ENCODE peak calls at places on chromosomes 12 and 14, in seven cellular contexts. One of them, this sample, is unnamed.

GRCh38 chr12:100741084-100741711 is 53.4 kb upstream of the ANO4 start:
- DNase-seq in HepG2: peak; percentile 10
- DNase-seq in K562: peak; percentile 33
- DNase-seq in HCT116: peak; percentile 6
- DNase-seq in H1: no peak
- DNase-seq in SK-N-SH: peak; percentile 37
- DNase-seq in GM12878: no peak
- DNase-seq in this sample: no peak

GRCh38 chr12:28512876-28513275 is 322.6 kb downstream of the CCDC91 start:
- DNase-seq in HepG2: no peak
- DNase-seq in K562: no peak
- DNase-seq in HCT116: no peak
- DNase-seq in H1: no peak
- DNase-seq in SK-N-SH: no peak
- DNase-seq in GM12878: no peak
- DNase-seq in this sample: no peak

GRCh38 chr12:106386836-106387555 is 29.4 kb downstream of the POLR3B start:
- DNase-seq in HepG2: no peak
- DNase-seq in K562: no peak
- DNase-seq in HCT116: no peak
- DNase-seq in H1: no peak
- DNase-seq in SK-N-SH: no peak
- DNase-seq in GM12878: no peak
- DNase-seq in this sample: no peak

GRCh38 chr12:51087818-51088217 is 4.4 kb upstream of the CSRNP2 start:
- DNase-seq in HepG2: no peak
- DNase-seq in K562: no peak
- DNase-seq in HCT116: no peak
- DNase-seq in H1: no peak
- DNase-seq in SK-N-SH: no peak
- DNase-seq in GM12878: peak; percentile 40
- DNase-seq in this sample: no peak

GRCh38 chr12:58453306-58453705 is 467.0 kb downstream of the LRIG3 start:
- DNase-seq in HepG2: no peak
- DNase-seq in K562: no peak
- DNase-seq in HCT116: no peak
- DNase-seq in H1: no peak
- DNase-seq in SK-N-SH: no peak
- DNase-seq in GM12878: no peak
- DNase-seq in this sample: no peak

GRCh38 chr14:68047910-68048309 is 228.3 kb downstream of the RAD51B start:
- DNase-seq in HepG2: no peak
- DNase-seq in K562: no peak
- DNase-seq in HCT116: no peak
- DNase-seq in H1: no peak
- DNase-seq in SK-N-SH: no peak
- DNase-seq in GM12878: no peak
- DNase-seq in this sample: no peak

GRCh38 chr12:6949063-6949594 is 2.0 kb upstream of the PTPN6 start:
- DNase-seq in HepG2: no peak
- DNase-seq in K562: no peak
- DNase-seq in HCT116: no peak
- DNase-seq in H1: no peak
- DNase-seq in SK-N-SH: peak; percentile 55
- DNase-seq in GM12878: no peak
- DNase-seq in this sample: no peak

GRCh38 chr14:89359477-89360222 is 57.4 kb downstream of the FOXN3 start:
- DNase-seq in HepG2: no peak
- DNase-seq in K562: no peak
- DNase-seq in HCT116: no peak
- DNase-seq in H1: no peak
- DNase-seq in SK-N-SH: no peak
- DNase-seq in GM12878: no peak
- DNase-seq in this sample: no peak

GRCh38 chr14:104286086-104286485 is 147.7 kb downstream of the KIF26A start:
- DNase-seq in HepG2: no peak
- DNase-seq in K562: no peak
- DNase-seq in HCT116: no peak
- DNase-seq in H1: no peak
- DNase-seq in SK-N-SH: no peak
- DNase-seq in GM12878: no peak
- DNase-seq in this sample: no peak

GRCh38 chr12:95790912-95791849 is 617 bp upstream of the NTN4 start:
- DNase-seq in HepG2: no peak
- DNase-seq in K562: no peak
- DNase-seq in HCT116: no peak
- DNase-seq in H1: no peak
- DNase-seq in SK-N-SH: no peak
- DNase-seq in GM12878: no peak
- DNase-seq in this sample: no peak

GRCh38 chr12:1614360-1614759 is 14.7 kb upstream of the WNT5B start:
- DNase-seq in HepG2: no peak
- DNase-seq in K562: peak; percentile 60
- DNase-seq in HCT116: no peak
- DNase-seq in H1: no peak
- DNase-seq in SK-N-SH: no peak
- DNase-seq in GM12878: no peak
- DNase-seq in this sample: no peak

GRCh38 chr14:76812093-76812421 is 625 bp downstream of the ANGEL1 start:
- DNase-seq in HepG2: no peak
- DNase-seq in K562: peak; percentile 17
- DNase-seq in HCT116: no peak
- DNase-seq in H1: no peak
- DNase-seq in SK-N-SH: no peak
- DNase-seq in GM12878: no peak
- DNase-seq in this sample: no peak

GRCh38 chr12:80186727-80187217 is 87.4 kb downstream of the OTOGL start:
- DNase-seq in HepG2: peak; percentile 82
- DNase-seq in K562: peak; percentile 47
- DNase-seq in HCT116: peak; percentile 85
- DNase-seq in H1: no peak
- DNase-seq in SK-N-SH: peak; percentile 30
- DNase-seq in GM12878: peak; percentile 26
- DNase-seq in this sample: peak; percentile 59

GRCh38 chr12:88194868-88195267 is 52.8 kb downstream of the TMTC3 start:
- DNase-seq in HepG2: no peak
- DNase-seq in K562: no peak
- DNase-seq in HCT116: no peak
- DNase-seq in H1: no peak
- DNase-seq in SK-N-SH: no peak
- DNase-seq in GM12878: no peak
- DNase-seq in this sample: no peak

GRCh38 chr12:51926064-51926632 is 18.8 kb downstream of the ACVRL1 start:
- DNase-seq in HepG2: no peak
- DNase-seq in K562: peak; percentile 79
- DNase-seq in HCT116: no peak
- DNase-seq in H1: no peak
- DNase-seq in SK-N-SH: no peak
- DNase-seq in GM12878: no peak
- DNase-seq in this sample: no peak

GRCh38 chr12:132057691-132058090 is 86.4 kb downstream of the DDX51 start:
- DNase-seq in HepG2: no peak
- DNase-seq in K562: no peak
- DNase-seq in HCT116: no peak
- DNase-seq in H1: no peak
- DNase-seq in SK-N-SH: no peak
- DNase-seq in GM12878: no peak
- DNase-seq in this sample: no peak

GRCh38 chr12:107581616-107582015 is 104.0 kb upstream of the PWP1 start:
- DNase-seq in HepG2: no peak
- DNase-seq in K562: no peak
- DNase-seq in HCT116: no peak
- DNase-seq in H1: no peak
- DNase-seq in SK-N-SH: no peak
- DNase-seq in GM12878: no peak
- DNase-seq in this sample: no peak

GRCh38 chr12:614727-615060 is 48.6 kb downstream of the NINJ2 start:
- DNase-seq in HepG2: no peak
- DNase-seq in K562: no peak
- DNase-seq in HCT116: no peak
- DNase-seq in H1: no peak
- DNase-seq in SK-N-SH: no peak
- DNase-seq in GM12878: no peak
- DNase-seq in this sample: no peak

DNA sequence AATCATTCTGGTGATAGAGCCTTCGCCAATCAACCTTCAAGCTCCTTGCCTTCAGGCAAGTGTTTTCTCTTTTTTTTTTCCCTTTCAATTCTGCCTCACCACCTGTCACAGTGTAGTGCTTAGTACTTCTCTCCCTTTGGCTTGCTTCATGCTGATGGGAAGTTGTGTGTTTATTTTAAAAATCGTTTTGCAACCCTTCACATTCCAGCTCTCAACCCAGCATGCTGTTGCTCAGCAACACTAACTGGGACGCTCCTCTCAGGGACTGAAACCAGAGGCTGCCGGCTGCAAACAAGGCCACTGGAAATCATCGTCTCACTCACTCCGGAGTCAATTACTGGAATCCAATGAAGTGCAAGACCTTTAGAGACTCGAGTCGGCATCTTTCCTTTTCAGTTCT is 342.7 kb downstream of the PRKD1 start:
- DNase-seq in HepG2: peak; percentile 32
- DNase-seq in K562: no peak
- DNase-seq in HCT116: no peak
- DNase-seq in H1: no peak
- DNase-seq in SK-N-SH: no peak
- DNase-seq in GM12878: no peak
- DNase-seq in this sample: no peak
- TF ChIP-seq SIN3A in HepG2: no peak
- TF ChIP-seq SIN3A in K562: no peak
- TF ChIP-seq SIN3A in HCT116: no peak
- TF ChIP-seq SIN3A in H1: no peak
- TF ChIP-seq SIN3A in SK-N-SH: no peak
- TF ChIP-seq SIN3A in GM12878: no peak
- TF ChIP-seq SIN3A in this sample: no peak

GRCh38 chr14:65415613-65416012 is 3.1 kb downstream of the FUT8 start:
- DNase-seq in HepG2: no peak
- DNase-seq in K562: no peak
- DNase-seq in HCT116: no peak
- DNase-seq in H1: no peak
- DNase-seq in SK-N-SH: peak; percentile 46
- DNase-seq in GM12878: no peak
- DNase-seq in this sample: no peak

GRCh38 chr14:65412189-65412846 is at the start of gene FUT8:
- DNase-seq in HepG2: peak; percentile 81
- DNase-seq in K562: peak; percentile 47
- DNase-seq in HCT116: peak; percentile 88
- DNase-seq in H1: peak; percentile 93
- DNase-seq in SK-N-SH: peak; percentile 95
- DNase-seq in GM12878: peak; percentile 80
- DNase-seq in this sample: peak; percentile 79

GRCh38 chr14:65412881-65413738 is 580 bp downstream of the FUT8 start:
- DNase-seq in HepG2: peak; percentile 17
- DNase-seq in K562: no peak
- DNase-seq in HCT116: no peak
- DNase-seq in H1: no peak
- DNase-seq in SK-N-SH: peak; percentile 69
- DNase-seq in GM12878: no peak
- DNase-seq in this sample: no peak

GRCh38 chr14:65413739-65414045 is 1.2 kb downstream of the FUT8 start:
- DNase-seq in HepG2: no peak
- DNase-seq in K562: no peak
- DNase-seq in HCT116: no peak
- DNase-seq in H1: no peak
- DNase-seq in SK-N-SH: no peak
- DNase-seq in GM12878: no peak
- DNase-seq in this sample: no peak

DNA sequence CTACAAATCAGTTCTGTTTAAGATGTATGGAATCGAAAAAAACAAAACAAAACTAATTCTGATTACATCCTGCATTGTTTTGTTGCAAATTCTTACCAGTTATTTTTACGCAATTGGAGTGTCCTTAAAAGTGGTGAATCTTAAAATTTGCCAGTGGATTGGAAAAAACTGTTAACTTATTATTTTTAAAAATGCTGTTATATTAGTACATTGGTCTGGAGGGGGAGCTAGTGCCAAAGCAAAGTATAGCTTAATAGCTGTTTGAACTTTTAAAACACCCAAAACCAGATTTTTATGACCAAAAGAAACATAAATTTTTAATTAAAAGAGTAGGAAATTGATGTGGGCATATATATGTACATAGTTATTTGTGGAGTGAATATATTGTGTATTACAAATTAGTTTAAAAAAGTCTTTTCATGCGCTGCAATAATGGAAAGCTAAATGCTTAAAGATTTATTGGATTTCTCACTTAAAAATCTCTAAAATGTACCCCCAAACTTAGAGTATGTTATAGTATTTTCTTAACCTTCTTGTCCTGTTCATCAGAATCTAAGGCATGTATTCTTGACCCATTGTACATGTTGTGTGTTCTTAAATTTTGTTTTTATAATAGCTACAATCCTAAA is 2.5 kb downstream of the FUT8 start:
- DNase-seq in HepG2: peak; percentile 10
- DNase-seq in K562: no peak
- DNase-seq in HCT116: no peak
- DNase-seq in H1: no peak
- DNase-seq in SK-N-SH: peak; percentile 31
- DNase-seq in GM12878: no peak
- DNase-seq in this sample: no peak
- TF ChIP-seq CTCF in HepG2: peak; percentile 39
- TF ChIP-seq CTCF in K562: peak; percentile 67
- TF ChIP-seq CTCF in HCT116: peak; percentile 61
- TF ChIP-seq CTCF in H1: no peak
- TF ChIP-seq CTCF in SK-N-SH: peak; percentile 85
- TF ChIP-seq CTCF in GM12878: peak; percentile 60
- TF ChIP-seq CTCF in this sample: peak; percentile 53

GRCh38 chr12:69287556-69287955 is 48.2 kb downstream of the CPSF6 start:
- DNase-seq in HepG2: no peak
- DNase-seq in K562: no peak
- DNase-seq in HCT116: no peak
- DNase-seq in H1: no peak
- DNase-seq in SK-N-SH: no peak
- DNase-seq in GM12878: no peak
- DNase-seq in this sample: no peak

GRCh38 chr12:69278814-69279782 is 39.7 kb downstream of the CPSF6 start:
- DNase-seq in HepG2: no peak
- DNase-seq in K562: no peak
- DNase-seq in HCT116: no peak
- DNase-seq in H1: no peak
- DNase-seq in SK-N-SH: no peak
- DNase-seq in GM12878: no peak
- DNase-seq in this sample: no peak

DNA sequence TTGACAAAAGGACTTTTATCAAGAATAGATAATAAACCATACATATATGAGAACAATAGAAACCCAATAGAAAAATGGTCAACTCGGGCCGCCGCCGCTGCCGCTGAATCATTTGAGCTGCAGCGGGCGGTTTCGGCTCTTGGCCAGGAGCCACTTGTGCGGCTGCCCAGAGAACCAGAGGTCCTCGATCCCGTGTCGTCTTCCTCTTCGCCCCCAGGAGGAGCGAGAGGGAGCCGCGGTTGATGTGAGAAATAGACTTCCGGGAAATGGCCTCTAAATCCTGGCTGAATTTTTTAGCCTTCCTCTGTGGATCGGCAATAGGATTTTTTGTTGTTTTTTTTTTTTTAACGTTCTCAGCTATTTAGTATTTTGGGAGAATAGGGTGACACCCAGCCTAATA is 44.8 kb downstream of the CPSF6 start:
- DNase-seq in HepG2: peak; percentile 70
- DNase-seq in K562: peak; percentile 82
- DNase-seq in HCT116: peak; percentile 52
- DNase-seq in H1: peak; percentile 34
- DNase-seq in SK-N-SH: peak; percentile 74
- DNase-seq in GM12878: no peak
- DNase-seq in this sample: no peak
- TF ChIP-seq SIN3A in HepG2: no peak
- TF ChIP-seq SIN3A in K562: no peak
- TF ChIP-seq SIN3A in HCT116: no peak
- TF ChIP-seq SIN3A in H1: no peak
- TF ChIP-seq SIN3A in SK-N-SH: no peak
- TF ChIP-seq SIN3A in GM12878: no peak
- TF ChIP-seq SIN3A in this sample: no peak

GRCh38 chr14:100056964-100057817 is 8.0 kb upstream of the EVL start:
- DNase-seq in HepG2: no peak
- DNase-seq in K562: peak; percentile 45
- DNase-seq in HCT116: no peak
- DNase-seq in H1: no peak
- DNase-seq in SK-N-SH: no peak
- DNase-seq in GM12878: no peak
- DNase-seq in this sample: no peak
- TF ChIP-seq CTCF in HepG2: no peak
- TF ChIP-seq CTCF in K562: peak; percentile 48
- TF ChIP-seq CTCF in HCT116: peak; percentile 19
- TF ChIP-seq CTCF in H1: no peak
- TF ChIP-seq CTCF in SK-N-SH: peak; percentile 34
- TF ChIP-seq CTCF in GM12878: peak; percentile 53
- TF ChIP-seq CTCF in this sample: peak; percentile 39